ENCODE peak calls at places on chromosomes 12 and 14, in four cellular contexts. D, V, I and N are unnamed samples.

GRCh38 chr14:72104011-72104613 is 171.9 kb downstream of the RGS6 start:
- DNase-seq in V (peak; percentile 16), I (peak; percentile 2), D (peak; percentile 31), N (peak; percentile 34)

GRCh38 chr12:52633383-52633782 is 15.0 kb upstream of the KRT73 start:
- DNase-seq in I (no peak), D (no peak), V (no peak), N (no peak)

GRCh38 chr14:23517650-23518329 is 33.8 kb downstream of the ZFHX2 start:
- DNase-seq in V (no peak), D (no peak), I (no peak), N (no peak)

GRCh38 chr12:19140381-19141236 is 11.1 kb downstream of the PLEKHA5 start:
- DNase-seq in I (peak; percentile 51), D (no peak), V (no peak), N (no peak)

GRCh38 chr14:59018978-59019377 is 169.5 kb upstream of the DAAM1 start:
- DNase-seq in D (peak; percentile 4), I (no peak), V (no peak), N (peak; percentile 53)

GRCh38 chr12:25397001-25397400 is 146.3 kb upstream of the KRAS start:
- DNase-seq in I (no peak), D (no peak), V (no peak), N (no peak)

GRCh38 chr12:46526231-46526630 is 153.7 kb upstream of the SLC38A2 start:
- DNase-seq in V (no peak), I (no peak), D (no peak), N (no peak)

GRCh38 chr12:106074706-106075392 is 63.9 kb downstream of the NUAK1 start:
- DNase-seq in D (no peak), I (peak; percentile 90), V (no peak), N (no peak)

GRCh38 chr12:388547-389137 is 478 bp downstream of the KDM5A start:
- DNase-seq in I (peak; percentile 34), D (peak; percentile 24), V (no peak), N (peak; percentile 15)

GRCh38 chr14:99649219-99649618 is 4.3 kb downstream of the HHIPL1 start:
- DNase-seq in I (peak; percentile 43), D (no peak), V (no peak), N (peak; percentile 20)

GRCh38 chr14:94269156-94269555 is 23.9 kb downstream of the SERPINA10 start:
- DNase-seq in V (no peak), I (peak; percentile 2), D (no peak), N (no peak)

GRCh38 chr14:73744874-73745529 is 30.8 kb upstream of the PNMA1 start:
- DNase-seq in D (no peak), V (no peak), I (no peak), N (peak; percentile 91)

GRCh38 chr12:31849090-31849687 is 110.0 kb upstream of the RESF1 start:
- DNase-seq in I (peak; percentile 27), D (peak; percentile 50), V (no peak), N (peak; percentile 47)

GRCh38 chr12:113359939-113360748 is 1.8 kb downstream of the PLBD2 start:
- DNase-seq in D (no peak), I (peak; percentile 26), V (no peak), N (peak; percentile 19)

GRCh38 chr12:107372229-107372658 is 278.9 kb upstream of the CRY1 start:
- DNase-seq in D (no peak), I (peak; percentile 18), V (peak; percentile 14), N (no peak)

GRCh38 chr14:104903990-104904389 is 20.7 kb upstream of the PLD4 start:
- DNase-seq in D (no peak), I (no peak), V (no peak), N (no peak)

GRCh38 chr14:70254476-70254961 is 65.8 kb upstream of the SLC8A3 start:
- DNase-seq in V (no peak), D (peak; percentile 67), I (peak; percentile 42), N (peak; percentile 55)

GRCh38 chr12:3200032-3200617 is 122.9 kb downstream of the TSPAN9 start:
- DNase-seq in D (no peak), I (no peak), V (no peak), N (peak; percentile 30)

GRCh38 chr12:49031573-49032161 is 13.1 kb upstream of the PRKAG1 start:
- DNase-seq in I (no peak), V (no peak), D (no peak), N (no peak)

GRCh38 chr12:132724506-132725220 is 14.0 kb downstream of the PGAM5 start:
- DNase-seq in I (no peak), D (no peak), V (no peak), N (no peak)

GRCh38 chr12:130787445-130788410 is 51.3 kb downstream of the STX2 start:
- DNase-seq in I (no peak), V (no peak), D (no peak), N (no peak)

GRCh38 chr12:90896164-90896563 is 58.8 kb downstream of the CCER1 start:
- DNase-seq in V (no peak), D (no peak), I (peak; percentile 89), N (peak; percentile 73)

GRCh38 chr12:4857472-4858291 is 52.0 kb upstream of the KCNA1 start:
- DNase-seq in D (peak; percentile 53), I (peak; percentile 60), V (peak; percentile 68), N (peak; percentile 68)

GRCh38 chr14:69088523-69089445 is 64.1 kb downstream of the DCAF5 start:
- DNase-seq in D (no peak), V (no peak), I (peak; percentile 62), N (no peak)

GRCh38 chr14:104735830-104736642 is 12.0 kb downstream of the ADSS1 start:
- DNase-seq in D (no peak), V (no peak), I (peak; percentile 65), N (no peak)

GRCh38 chr14:77260199-77260598 is 10.8 kb downstream of the NGB start:
- DNase-seq in I (no peak), V (no peak), D (no peak), N (no peak)

GRCh38 chr14:87088588-87088987 is 904.4 kb downstream of the GALC start:
- DNase-seq in V (no peak), I (no peak), D (no peak), N (no peak)

GRCh38 chr14:101054671-101055070 is 151.1 kb upstream of the RTL1 start:
- DNase-seq in I (no peak), V (no peak), D (no peak), N (no peak)

GRCh38 chr14:104202259-104203070 is 64.1 kb downstream of the KIF26A start:
- DNase-seq in D (no peak), I (no peak), V (no peak), N (no peak)